ENCODE peak calls at places on chromosomes 16 and 17, in six cellular contexts. A, O, H, R, C and Z are unnamed samples.

GRCh38 chr16:31568577-31569359 is 41.1 kb downstream of the AHSP start:
- DNase-seq in O (peak; percentile 76), C (peak; percentile 11), A (no peak), H (no peak), R (no peak), Z (no peak)

GRCh38 chr17:35766903-35767510 is 6.3 kb downstream of the C17orf50 start:
- DNase-seq in A (no peak), R (no peak), H (no peak), C (peak; percentile 28), O (no peak), Z (no peak)

GRCh38 chr17:76485569-76485968 is 15.7 kb downstream of the RHBDF2 start:
- DNase-seq in R (no peak), H (no peak), A (no peak), C (no peak), O (no peak), Z (no peak)

GRCh38 chr16:56643080-56643778 is 4.8 kb downstream of the MT1A start:
- DNase-seq in O (peak; percentile 79), A (no peak), H (peak; percentile 59), R (peak; percentile 78), C (peak; percentile 55), Z (peak; percentile 92)

GRCh38 chr17:1134634-1135324 is 45.0 kb downstream of the ABR start:
- DNase-seq in C (no peak), A (no peak), R (no peak), H (no peak), O (no peak), Z (no peak)

GRCh38 chr16:57485916-57486857 is at the start of gene DOK4:
- DNase-seq in R (no peak), A (no peak), O (peak; percentile 89), H (peak; percentile 59), C (peak; percentile 74), Z (peak; percentile 95)

GRCh38 chr16:20263138-20263855 is 64.0 kb downstream of the GP2 start:
- DNase-seq in H (no peak), O (no peak), C (no peak), A (no peak), R (no peak), Z (no peak)

GRCh38 chr17:17044846-17045561 is 2.7 kb downstream of the MPRIP start:
- DNase-seq in C (no peak), A (no peak), H (no peak), R (no peak), O (peak; percentile 49), Z (peak; percentile 70)

GRCh38 chr17:75105269-75106080 is 4.3 kb upstream of the ARMC7 start:
- DNase-seq in C (peak; percentile 70), R (no peak), O (peak; percentile 85), H (no peak), A (no peak), Z (no peak)

GRCh38 chr16:82636485-82636884 is 9.7 kb downstream of the CDH13 start:
- DNase-seq in R (no peak), C (no peak), A (no peak), H (no peak), O (no peak), Z (no peak)

GRCh38 chr16:11064202-11064540 is 119.8 kb downstream of the CLEC16A start:
- DNase-seq in A (no peak), O (no peak), R (no peak), C (no peak), H (no peak), Z (no peak)

DNA sequence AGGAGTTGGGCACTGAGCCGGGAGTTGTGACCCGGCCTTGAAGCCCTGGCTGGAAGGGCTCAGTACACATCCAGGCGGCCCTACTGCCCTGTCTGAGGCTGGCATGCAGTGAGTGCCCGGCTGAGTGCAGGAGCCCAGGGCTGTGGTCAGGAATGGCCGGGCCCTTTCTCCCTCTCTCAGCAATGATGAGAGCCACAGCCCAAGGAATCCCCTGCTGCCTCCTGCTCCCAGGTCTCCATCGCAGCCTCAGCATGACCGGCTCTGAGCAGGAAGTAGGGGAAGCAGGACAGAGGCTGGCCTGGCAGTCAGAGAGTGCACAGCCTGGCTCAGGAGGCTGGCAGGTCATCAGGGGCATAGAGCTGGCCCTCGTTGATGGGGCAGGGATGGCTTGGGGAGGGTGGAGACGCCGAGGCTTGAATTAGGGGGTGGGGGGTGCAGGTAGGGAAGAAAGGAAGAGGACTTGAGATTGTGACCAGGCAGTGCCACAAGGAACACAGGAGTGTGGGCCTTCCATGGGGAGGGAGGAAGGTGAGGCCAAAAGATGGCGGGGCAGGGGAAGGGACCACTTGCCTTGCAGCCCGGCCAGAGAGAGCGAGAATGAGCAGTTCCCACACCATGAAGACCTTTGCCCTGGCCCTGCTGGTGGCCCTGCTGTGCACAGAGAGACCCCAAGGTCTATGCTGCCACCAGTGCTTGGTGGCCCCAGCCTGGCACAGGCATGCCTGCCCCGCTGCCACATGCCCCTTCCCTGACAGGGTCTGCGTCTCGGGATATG is 32.1 kb upstream of the KRT17 start:
- DNase-seq in A (no peak), H (no peak), O (no peak), R (no peak), C (no peak), Z (peak; percentile 65)
- H3K27ac ChIP-seq in A (no peak overlapping the region), H (peak overlapping the region; percentile 97), O (no peak overlapping the region), R (peak overlapping the region; percentile 71), C (peak overlapping the region; percentile 82), Z (no peak overlapping the region)

DNA sequence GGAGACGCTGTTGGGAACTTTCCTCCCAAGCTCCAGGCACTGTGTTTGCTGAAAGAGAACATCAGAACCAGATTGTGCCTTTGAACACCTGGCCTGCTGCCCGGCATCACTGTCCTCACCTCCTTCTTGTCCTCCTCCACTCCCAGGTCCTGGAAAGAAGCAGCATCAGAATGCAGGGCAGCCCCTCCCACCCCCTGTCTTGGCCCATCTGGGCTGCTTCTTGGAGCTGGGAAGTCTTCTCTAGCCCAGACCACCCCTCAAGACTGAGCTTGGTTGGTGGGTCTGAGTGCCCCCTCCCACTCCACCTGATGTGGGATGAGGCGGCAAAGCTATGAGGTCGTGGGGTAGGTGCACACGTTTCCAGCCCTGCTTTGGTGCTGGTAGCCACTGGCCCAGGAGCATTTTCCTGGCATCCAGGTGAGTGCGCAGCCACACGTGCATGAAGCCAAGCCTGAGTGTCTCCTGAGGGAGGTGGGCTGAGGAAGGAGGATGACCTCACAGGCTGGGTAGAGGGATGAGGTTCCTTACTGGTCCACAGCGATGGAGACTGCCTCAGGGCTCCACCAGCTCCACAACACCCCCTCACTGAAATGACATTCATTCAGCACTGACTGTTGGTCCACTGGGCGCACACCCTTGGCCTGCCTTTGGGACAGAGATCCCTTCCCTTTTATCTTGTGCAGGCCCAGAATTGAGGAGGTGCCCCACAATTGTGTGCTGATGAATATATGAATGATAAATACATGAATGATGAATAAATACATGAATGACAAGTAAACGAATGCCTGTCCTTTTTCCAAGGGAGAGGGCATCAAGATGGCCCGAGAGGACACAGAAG is 6.0 kb downstream of the CCR7 start:
- DNase-seq in C (peak; percentile 84), O (no peak), A (no peak), H (peak; percentile 84), R (no peak), Z (peak; percentile 64)
- TF ChIP-seq POLR2AphosphoS5 in C (peak; percentile 81), O (no peak), A (no peak), H (peak; percentile 28), R (no peak), Z (no peak)

GRCh38 chr16:73056383-73056782 is 8.5 kb upstream of the ZFHX3 start:
- DNase-seq in R (no peak), O (peak; percentile 1), C (no peak), A (no peak), H (no peak), Z (no peak)
- H3K27ac ChIP-seq in R (no peak overlapping the region), O (no peak overlapping the region), C (peak overlapping the region; percentile 100), A (peak overlapping the region; percentile 84), H (peak overlapping the region; percentile 85), Z (no peak overlapping the region)

GRCh38 chr17:80035937-80036714 is at the start of gene CCDC40:
- DNase-seq in O (peak; percentile 84), C (peak; percentile 79), H (peak; percentile 73), A (no peak), R (peak; percentile 50), Z (peak; percentile 94)

GRCh38 chr17:80035687-80035936 is at the start of gene TBC1D16:
- DNase-seq in R (no peak), C (no peak), O (no peak), H (no peak), A (no peak), Z (no peak)

GRCh38 chr17:80034654-80034976 is 1.1 kb downstream of the TBC1D16 start:
- DNase-seq in O (no peak), R (no peak), A (no peak), H (no peak), C (no peak), Z (no peak)

GRCh38 chr17:80033840-80034239 is 1.8 kb downstream of the TBC1D16 start:
- DNase-seq in A (no peak), O (no peak), R (no peak), C (no peak), H (no peak), Z (no peak)

DNA sequence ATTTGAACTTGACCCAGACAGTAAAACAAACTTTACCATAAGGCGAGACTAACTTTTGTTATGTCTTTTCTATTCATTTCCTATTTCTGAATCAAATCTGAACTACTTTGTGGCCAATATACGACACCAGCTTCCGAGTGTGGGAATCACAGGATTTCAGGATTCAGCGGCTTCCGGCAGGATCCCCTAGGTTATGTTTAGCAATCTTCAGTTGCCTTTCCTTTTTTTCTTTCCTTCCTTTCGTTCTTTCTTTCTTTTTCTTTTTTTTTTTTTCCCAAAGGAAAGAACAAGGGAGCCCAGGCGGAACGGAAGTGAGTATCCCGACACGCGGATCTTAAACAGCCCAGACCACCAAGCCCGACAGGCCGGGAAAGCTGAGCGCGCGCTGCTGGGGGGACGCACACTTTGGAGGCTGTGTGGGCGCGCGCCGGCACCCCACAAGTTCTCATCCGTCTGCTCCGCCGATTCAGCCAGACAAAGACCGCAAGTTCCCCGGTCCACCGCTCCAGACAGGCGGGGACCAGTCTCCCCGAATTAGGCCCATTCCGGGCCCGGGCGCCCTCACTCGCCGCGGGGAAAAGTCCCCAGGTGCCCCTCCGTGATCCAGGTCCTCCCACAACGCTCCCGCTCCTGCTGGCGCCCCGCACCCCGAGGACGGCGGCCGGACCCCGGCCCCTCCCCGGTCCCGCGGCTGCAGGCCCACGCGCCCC is 540 bp downstream of the TBC1D16 start:
- DNase-seq in H (no peak), C (no peak), O (peak; percentile 70), A (no peak), R (no peak), Z (peak; percentile 87)
- TF ChIP-seq POLR2AphosphoS5 in H (no peak), C (no peak), O (no peak), A (no peak), R (no peak), Z (peak; percentile 25)

GRCh38 chr17:14294876-14295275 is 6.0 kb upstream of the HS3ST3B1 start:
- DNase-seq in A (no peak), H (no peak), R (no peak), C (no peak), O (peak; percentile 58), Z (no peak)
- H3K27ac ChIP-seq in A (no peak overlapping the region), H (no peak overlapping the region), R (no peak overlapping the region), C (no peak overlapping the region), O (no peak overlapping the region), Z (no peak overlapping the region)